ENCODE peak calls at places on chromosomes 11 and 22, in nine cellular contexts. H is H1, E is right lobe of liver, X is neural crest cell, B is CD14-positive monocyte, D is kidney epithelial cell, K is progenitor cell of endocrine pancreas, Q is heart left ventricle, P is mucosa of descending colon. Z is an unnamed sample.

GRCh38 chr11:34251640-34251980 is 106.2 kb downstream of the ABTB2 start:
- DNase-seq in H (no peak), K (no peak), E (no peak), B (no peak), D (no peak), Q (no peak), X (no peak), P (no peak), Z (no peak)

GRCh38 chr22:42630211-42630610 is 10.2 kb downstream of the ATP5MGL start:
- DNase-seq in D (no peak), K (no peak), H (no peak), E (no peak), B (no peak), P (no peak), Q (no peak), X (no peak), Z (no peak)

GRCh38 chr11:71504526-71504925 is 22.5 kb upstream of the KRTAP5-7 start:
- DNase-seq in H (peak; percentile 45), X (no peak), Q (no peak), P (no peak), E (no peak), D (no peak), B (no peak), K (no peak), Z (peak; percentile 53)

GRCh38 chr11:33907419-33907818 is 15.5 kb upstream of the LMO2 start:
- DNase-seq in E (no peak), K (no peak), P (no peak), B (no peak), D (no peak), X (no peak), Q (no peak), H (no peak), Z (no peak)

GRCh38 chr11:35919244-35919643 is 24.6 kb upstream of the LDLRAD3 start:
- DNase-seq in D (no peak), B (no peak), X (no peak), H (no peak), P (no peak), Q (no peak), E (no peak), K (no peak), Z (no peak)

GRCh38 chr11:128026596-128026995 is 560.8 kb downstream of the ETS1 start:
- DNase-seq in B (no peak), P (no peak), D (peak; percentile 93), X (no peak), K (no peak), Q (no peak), H (no peak), E (peak; percentile 56), Z (no peak)

GRCh38 chr22:29883831-29884139 is 811 bp downstream of the MTMR3 start:
- DNase-seq in E (no peak), Q (no peak), B (no peak), H (no peak), P (no peak), K (no peak), X (no peak), D (no peak), Z (no peak)

GRCh38 chr22:30262917-30263741 is 3.5 kb downstream of the OSM start:
- DNase-seq in H (peak; percentile 98), E (peak; percentile 71), P (peak; percentile 87), B (peak; percentile 99), D (no peak), Q (peak; percentile 72), X (peak; percentile 95), K (peak; percentile 84), Z (no peak)

GRCh38 chr11:126969865-126970479 is 30.6 kb downstream of the KIRREL3 start:
- DNase-seq in E (no peak), Q (no peak), H (no peak), P (no peak), K (no peak), D (no peak), X (no peak), B (no peak), Z (no peak)

GRCh38 chr11:107719557-107720304 is 7.9 kb upstream of the SLN start:
- DNase-seq in D (no peak), H (no peak), Q (no peak), B (no peak), P (no peak), E (no peak), K (no peak), X (no peak), Z (no peak)

GRCh38 chr22:44365196-44365802 is 52.5 kb upstream of the SHISAL1 start:
- DNase-seq in Q (peak; percentile 18), B (peak; percentile 10), E (peak; percentile 7), H (no peak), K (no peak), D (no peak), P (no peak), X (no peak), Z (peak; percentile 70)

GRCh38 chr11:57513911-57514537 is 1.5 kb downstream of the SLC43A1 start:
- DNase-seq in P (peak; percentile 63), D (no peak), B (no peak), X (peak; percentile 21), E (peak; percentile 72), Q (peak; percentile 62), H (no peak), K (peak; percentile 32), Z (peak; percentile 65)

GRCh38 chr11:104142701-104143100 is 21.2 kb downstream of the PDGFD start:
- DNase-seq in H (no peak), K (no peak), B (no peak), X (no peak), Q (no peak), P (no peak), D (no peak), E (no peak), Z (no peak)

DNA sequence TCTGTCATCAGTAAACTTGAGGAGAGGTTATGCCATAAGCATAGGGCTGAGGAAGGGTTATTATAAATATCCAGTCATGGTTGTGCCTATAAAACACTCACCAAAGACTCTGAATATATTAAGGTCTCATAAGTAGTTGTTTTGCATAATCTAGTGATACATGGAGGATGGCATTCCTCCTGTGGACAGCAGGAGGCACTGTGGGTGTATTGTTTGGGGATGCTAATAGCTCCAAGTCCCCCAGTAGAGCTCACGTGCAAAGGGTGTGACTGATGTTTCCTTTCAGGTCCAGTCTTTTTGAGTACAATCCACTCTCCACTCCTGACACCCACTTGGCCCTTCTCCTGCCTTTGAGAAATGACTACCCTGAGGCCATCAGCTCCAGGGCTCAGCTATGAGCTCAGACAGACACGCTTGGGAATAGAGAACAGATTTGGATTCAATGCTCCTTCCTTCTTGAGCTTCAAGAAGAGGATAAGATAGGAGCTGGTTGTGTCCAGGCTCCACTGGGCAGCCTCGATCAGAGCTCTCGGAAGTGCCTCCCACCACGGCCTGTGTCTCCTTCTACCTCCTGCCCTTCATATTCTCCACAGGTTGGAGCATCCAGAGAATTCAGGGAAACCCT is 85.2 kb upstream of the IGLL5 start:
- DNase-seq in H (peak; percentile 42), B (no peak), K (no peak), E (no peak), Q (no peak), D (no peak), X (no peak), P (no peak), Z (no peak)
- TF ChIP-seq CTCF in H (peak; percentile 58), B (peak; percentile 71), K (peak; percentile 22), E (no peak), Q (peak; percentile 11), D (peak; percentile 9), X (peak; percentile 41), P (no peak), Z (peak; percentile 20)

DNA sequence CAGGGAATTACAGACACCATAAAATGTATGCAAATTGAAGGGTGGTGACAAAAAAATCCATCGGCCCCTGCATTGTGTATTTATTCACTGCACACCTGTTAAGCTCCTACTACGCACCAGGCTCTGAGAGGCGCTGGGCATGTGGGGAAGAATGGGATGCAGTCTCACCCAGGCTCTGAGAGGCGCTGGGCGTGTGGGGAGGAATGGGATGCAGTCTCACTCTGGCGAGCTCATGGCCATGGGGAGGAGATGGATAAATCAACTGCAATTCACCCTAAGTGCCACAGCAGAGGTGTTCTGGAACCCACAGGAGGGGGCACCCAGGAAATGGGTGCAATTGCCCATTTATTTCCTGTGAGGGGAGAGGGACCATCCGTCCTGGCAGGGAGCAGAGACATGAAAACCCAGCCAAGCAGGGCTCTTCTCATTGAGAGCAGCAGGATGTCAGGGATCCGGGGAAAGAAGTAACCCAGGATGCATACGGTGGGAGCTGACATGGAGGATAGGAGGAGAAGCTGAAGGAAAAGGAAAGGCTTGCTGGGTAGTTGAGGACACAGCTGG is 798.7 kb downstream of the TBC1D22A start:
- DNase-seq in E (no peak), X (no peak), D (no peak), Q (no peak), P (no peak), H (no peak), B (no peak), K (no peak), Z (no peak)
- TF ChIP-seq CTCF in E (no peak), X (no peak), D (no peak), Q (no peak), P (no peak), H (no peak), B (no peak), K (no peak), Z (no peak)

GRCh38 chr11:70456921-70457532 is 58.7 kb downstream of the CTTN start:
- DNase-seq in H (no peak), P (no peak), K (no peak), D (peak; percentile 25), B (no peak), X (no peak), E (no peak), Q (no peak), Z (no peak)
- TF ChIP-seq CTCF in H (no peak), P (no peak), K (no peak), D (no peak), B (no peak), X (no peak), E (no peak), Q (no peak), Z (no peak)

GRCh38 chr11:86797133-86797532 is 3.2 kb upstream of the PRSS23 start:
- DNase-seq in B (no peak), E (no peak), H (no peak), D (no peak), P (no peak), Q (no peak), X (no peak), K (no peak), Z (no peak)

GRCh38 chr11:86799680-86800075 is 664 bp upstream of the PRSS23 start:
- DNase-seq in E (no peak), P (peak; percentile 41), B (no peak), Q (no peak), D (no peak), X (no peak), H (no peak), K (no peak), Z (no peak)

GRCh38 chr11:86800076-86800955 is at the start of gene PRSS23:
- DNase-seq in E (peak; percentile 78), D (no peak), X (peak; percentile 56), Q (peak; percentile 70), P (peak; percentile 80), B (no peak), H (peak; percentile 76), K (peak; percentile 72), Z (peak; percentile 93)

GRCh38 chr11:86800956-86801264 is 568 bp downstream of the PRSS23 start:
- DNase-seq in E (no peak), X (no peak), B (no peak), D (no peak), H (no peak), K (no peak), Q (no peak), P (no peak), Z (no peak)

DNA sequence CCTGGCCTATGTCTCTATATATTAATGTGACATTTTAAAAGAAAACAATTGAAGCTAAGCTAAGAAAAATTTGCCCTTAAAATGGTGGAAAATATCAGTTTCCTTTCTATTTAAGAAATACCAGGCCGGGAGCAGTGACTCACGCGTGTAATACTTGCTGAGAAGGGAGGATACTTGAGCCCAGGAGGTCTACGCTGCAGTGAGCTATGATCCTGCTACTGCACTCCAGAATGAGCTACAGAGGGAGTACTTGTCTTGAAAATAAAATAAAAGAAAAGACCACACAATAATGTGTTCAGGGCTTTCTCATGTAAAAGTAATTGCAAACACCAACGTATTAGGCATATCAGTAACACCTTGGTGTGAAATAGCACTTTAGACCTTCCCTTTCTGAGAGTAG is 1.4 kb upstream of the PRSS23 start:
- DNase-seq in D (no peak), K (no peak), Q (no peak), E (no peak), H (no peak), B (no peak), X (no peak), P (no peak), Z (no peak)
- TF ChIP-seq CTCF in D (no peak), K (no peak), Q (no peak), E (no peak), H (no peak), B (no peak), X (no peak), P (no peak), Z (no peak)